ENCODE peak calls at places on chromosomes 2 and 18, in five cellular contexts. H is Kasumi-1, O is GM12865, C is hepatocyte, V is retina. E is an unnamed sample.
A peak's percentile ranks its signal among the peaks of the same experiment; 100 is the strongest.

GRCh38 chr2:202989749-202990148 is 24.9 kb upstream of the NBEAL1 start:
- DNase-seq in H (no peak), O (no peak), C (no peak), V (no peak), E (no peak)

GRCh38 chr2:167550448-167550847 is 662.2 kb downstream of the XIRP2 start:
- DNase-seq in H (peak; percentile 36), O (peak; percentile 19), C (peak; percentile 11), V (no peak), E (no peak)

GRCh38 chr18:76791642-76792041 is 30.7 kb upstream of the ZNF236 start:
- DNase-seq in H (no peak), O (no peak), C (no peak), V (no peak), E (no peak)

GRCh38 chr2:65850695-65851094 is 418.3 kb upstream of the SPRED2 start:
- DNase-seq in H (no peak), O (no peak), C (no peak), V (no peak), E (no peak)

GRCh38 chr2:73156539-73157124 is 43.9 kb upstream of the RAB11FIP5 start:
- DNase-seq in H (peak; percentile 54), O (peak; percentile 27), C (peak; percentile 83), V (peak; percentile 72), E (peak; percentile 25)

GRCh38 chr18:568731-569130 is 11.4 kb upstream of the CETN1 start:
- DNase-seq in H (no peak), O (no peak), C (no peak), V (no peak), E (no peak)

GRCh38 chr2:32632089-32632488 is 4.2 kb downstream of the TTC27 start:
- DNase-seq in H (no peak), O (no peak), C (no peak), V (no peak), E (no peak)

GRCh38 chr18:5510109-5510846 is 33.5 kb downstream of the EPB41L3 start:
- DNase-seq in H (no peak), O (no peak), C (no peak), V (no peak), E (no peak)

GRCh38 chr2:54945401-54946219 is 104.6 kb downstream of the RTN4 start:
- DNase-seq in H (no peak), O (peak; percentile 72), C (no peak), V (no peak), E (no peak)

GRCh38 chr2:224222320-224222719 is 179.6 kb downstream of the FAM124B start:
- DNase-seq in H (no peak), O (no peak), C (no peak), V (no peak), E (no peak)

GRCh38 chr2:222939208-222939846 is 78.5 kb downstream of the ACSL3 start:
- DNase-seq in H (peak; percentile 67), O (peak; percentile 84), C (peak; percentile 65), V (peak; percentile 33), E (peak; percentile 63)

GRCh38 chr2:72233211-72233610 is 85.5 kb upstream of the CYP26B1 start:
- DNase-seq in H (no peak), O (no peak), C (no peak), V (no peak), E (no peak)

GRCh38 chr2:26469092-26469710 is 8.7 kb downstream of the OTOF start:
- DNase-seq in H (peak; percentile 86), O (peak; percentile 84), C (peak; percentile 82), V (no peak), E (peak; percentile 82)

GRCh38 chr2:112483821-112484220 is 1.9 kb downstream of the TTL start:
- DNase-seq in H (no peak), O (no peak), C (no peak), V (no peak), E (no peak)

GRCh38 chr2:233764264-233764663 is 4.2 kb downstream of the UGT1A1 start:
- DNase-seq in H (no peak), O (no peak), C (peak; percentile 38), V (no peak), E (peak; percentile 88)

GRCh38 chr2:24329700-24330099 is 30.6 kb downstream of the ITSN2 start:
- DNase-seq in H (peak; percentile 70), O (peak; percentile 59), C (no peak), V (no peak), E (no peak)

GRCh38 chr18:48848641-48849143 is 102.1 kb downstream of the SMAD7 start:
- DNase-seq in H (no peak), O (no peak), C (no peak), V (no peak), E (no peak)

GRCh38 chr18:22168360-22168921 is 948 bp upstream of the GATA6 start:
- DNase-seq in H (no peak), O (no peak), C (peak; percentile 86), V (peak; percentile 72), E (peak; percentile 75)